ENCODE peak calls at places on chromosomes 6 and 20, in eight cellular contexts. One of them, this sample, is unnamed.
A peak's percentile ranks its signal among the peaks of the same experiment; 100 is the strongest.

GRCh38 chr20:61524956-61525666 is 273.1 kb downstream of the CDH4 start:
- DNase-seq in right cardiac atrium: no peak
- DNase-seq in left cardiac atrium: no peak
- DNase-seq in lung microvascular endothelial cell: no peak
- DNase-seq in T-cell: no peak
- DNase-seq in HFFc6: no peak
- DNase-seq in NCI-H1694 treated with DMSO at 0.1 percent for 48 hours: no peak
- DNase-seq in psoas muscle: no peak
- DNase-seq in this sample: no peak

GRCh38 chr20:63029358-63030121 is 22.8 kb upstream of the BHLHE23 start:
- DNase-seq in right cardiac atrium: no peak
- DNase-seq in left cardiac atrium: no peak
- DNase-seq in lung microvascular endothelial cell: no peak
- DNase-seq in T-cell: peak; percentile 33
- DNase-seq in HFFc6: no peak
- DNase-seq in NCI-H1694 treated with DMSO at 0.1 percent for 48 hours: no peak
- DNase-seq in psoas muscle: no peak
- DNase-seq in this sample: no peak

GRCh38 chr20:8196096-8196495 is 64.0 kb downstream of the PLCB1 start:
- DNase-seq in right cardiac atrium: no peak
- DNase-seq in left cardiac atrium: no peak
- DNase-seq in lung microvascular endothelial cell: no peak
- DNase-seq in T-cell: no peak
- DNase-seq in HFFc6: no peak
- DNase-seq in NCI-H1694 treated with DMSO at 0.1 percent for 48 hours: no peak
- DNase-seq in psoas muscle: no peak
- DNase-seq in this sample: no peak

GRCh38 chr6:1993049-1993448 is 252.4 kb downstream of the GMDS start:
- DNase-seq in right cardiac atrium: no peak
- DNase-seq in left cardiac atrium: no peak
- DNase-seq in lung microvascular endothelial cell: no peak
- DNase-seq in T-cell: no peak
- DNase-seq in HFFc6: peak; percentile 19
- DNase-seq in NCI-H1694 treated with DMSO at 0.1 percent for 48 hours: no peak
- DNase-seq in psoas muscle: no peak
- DNase-seq in this sample: no peak

GRCh38 chr6:27889628-27890315 is 22.4 kb downstream of the OR2B2 start:
- DNase-seq in right cardiac atrium: no peak
- DNase-seq in left cardiac atrium: no peak
- DNase-seq in lung microvascular endothelial cell: no peak
- DNase-seq in T-cell: no peak
- DNase-seq in HFFc6: no peak
- DNase-seq in NCI-H1694 treated with DMSO at 0.1 percent for 48 hours: no peak
- DNase-seq in psoas muscle: no peak
- DNase-seq in this sample: no peak

GRCh38 chr6:129590408-129591022 is 119.5 kb downstream of the ARHGAP18 start:
- DNase-seq in right cardiac atrium: no peak
- DNase-seq in left cardiac atrium: no peak
- DNase-seq in lung microvascular endothelial cell: peak; percentile 78
- DNase-seq in T-cell: no peak
- DNase-seq in HFFc6: peak; percentile 92
- DNase-seq in NCI-H1694 treated with DMSO at 0.1 percent for 48 hours: no peak
- DNase-seq in psoas muscle: no peak
- DNase-seq in this sample: no peak

GRCh38 chr6:55543633-55544309 is 35.2 kb downstream of the HMGCLL1 start:
- DNase-seq in right cardiac atrium: no peak
- DNase-seq in left cardiac atrium: no peak
- DNase-seq in lung microvascular endothelial cell: no peak
- DNase-seq in T-cell: no peak
- DNase-seq in HFFc6: no peak
- DNase-seq in NCI-H1694 treated with DMSO at 0.1 percent for 48 hours: no peak
- DNase-seq in psoas muscle: no peak
- DNase-seq in this sample: no peak

GRCh38 chr6:139943391-139943790 is 568.9 kb upstream of the CITED2 start:
- DNase-seq in right cardiac atrium: no peak
- DNase-seq in left cardiac atrium: no peak
- DNase-seq in lung microvascular endothelial cell: peak; percentile 93
- DNase-seq in T-cell: no peak
- DNase-seq in HFFc6: peak; percentile 89
- DNase-seq in NCI-H1694 treated with DMSO at 0.1 percent for 48 hours: no peak
- DNase-seq in psoas muscle: no peak
- DNase-seq in this sample: no peak

GRCh38 chr20:47196091-47197081 is 160.1 kb downstream of the ZMYND8 start:
- DNase-seq in right cardiac atrium: peak; percentile 88
- DNase-seq in left cardiac atrium: peak; percentile 76
- DNase-seq in lung microvascular endothelial cell: peak; percentile 72
- DNase-seq in T-cell: peak; percentile 56
- DNase-seq in HFFc6: peak; percentile 32
- DNase-seq in NCI-H1694 treated with DMSO at 0.1 percent for 48 hours: peak; percentile 19
- DNase-seq in psoas muscle: peak; percentile 70
- DNase-seq in this sample: peak; percentile 72

GRCh38 chr6:168988801-168989200 is 264.8 kb downstream of the THBS2 start:
- DNase-seq in right cardiac atrium: no peak
- DNase-seq in left cardiac atrium: no peak
- DNase-seq in lung microvascular endothelial cell: no peak
- DNase-seq in T-cell: no peak
- DNase-seq in HFFc6: no peak
- DNase-seq in NCI-H1694 treated with DMSO at 0.1 percent for 48 hours: no peak
- DNase-seq in psoas muscle: no peak
- DNase-seq in this sample: no peak

GRCh38 chr6:15227827-15228318 is 18.0 kb upstream of the JARID2 start:
- DNase-seq in right cardiac atrium: no peak
- DNase-seq in left cardiac atrium: no peak
- DNase-seq in lung microvascular endothelial cell: no peak
- DNase-seq in T-cell: no peak
- DNase-seq in HFFc6: no peak
- DNase-seq in NCI-H1694 treated with DMSO at 0.1 percent for 48 hours: no peak
- DNase-seq in psoas muscle: no peak
- DNase-seq in this sample: no peak

GRCh38 chr6:21151178-21151956 is 442.2 kb upstream of the SOX4 start:
- DNase-seq in right cardiac atrium: no peak
- DNase-seq in left cardiac atrium: no peak
- DNase-seq in lung microvascular endothelial cell: no peak
- DNase-seq in T-cell: no peak
- DNase-seq in HFFc6: no peak
- DNase-seq in NCI-H1694 treated with DMSO at 0.1 percent for 48 hours: no peak
- DNase-seq in psoas muscle: no peak
- DNase-seq in this sample: no peak

GRCh38 chr6:81606965-81607381 is 145.5 kb downstream of the TENT5A start:
- DNase-seq in right cardiac atrium: no peak
- DNase-seq in left cardiac atrium: no peak
- DNase-seq in lung microvascular endothelial cell: peak; percentile 77
- DNase-seq in T-cell: no peak
- DNase-seq in HFFc6: peak; percentile 75
- DNase-seq in NCI-H1694 treated with DMSO at 0.1 percent for 48 hours: no peak
- DNase-seq in psoas muscle: no peak
- DNase-seq in this sample: no peak

GRCh38 chr6:12339808-12340487 is 49.8 kb downstream of the EDN1 start:
- DNase-seq in right cardiac atrium: no peak
- DNase-seq in left cardiac atrium: no peak
- DNase-seq in lung microvascular endothelial cell: no peak
- DNase-seq in T-cell: no peak
- DNase-seq in HFFc6: no peak
- DNase-seq in NCI-H1694 treated with DMSO at 0.1 percent for 48 hours: no peak
- DNase-seq in psoas muscle: no peak
- DNase-seq in this sample: no peak

GRCh38 chr6:4664117-4664626 is 112.0 kb upstream of the CDYL start:
- DNase-seq in right cardiac atrium: peak; percentile 88
- DNase-seq in left cardiac atrium: peak; percentile 77
- DNase-seq in lung microvascular endothelial cell: peak; percentile 71
- DNase-seq in T-cell: no peak
- DNase-seq in HFFc6: peak; percentile 73
- DNase-seq in NCI-H1694 treated with DMSO at 0.1 percent for 48 hours: no peak
- DNase-seq in psoas muscle: peak; percentile 78
- DNase-seq in this sample: peak; percentile 10

GRCh38 chr20:48350291-48350988 is 477.4 kb downstream of the PREX1 start:
- DNase-seq in right cardiac atrium: no peak
- DNase-seq in left cardiac atrium: no peak
- DNase-seq in lung microvascular endothelial cell: peak; percentile 19
- DNase-seq in T-cell: no peak
- DNase-seq in HFFc6: no peak
- DNase-seq in NCI-H1694 treated with DMSO at 0.1 percent for 48 hours: peak; percentile 23
- DNase-seq in psoas muscle: no peak
- DNase-seq in this sample: no peak

GRCh38 chr6:136922680-136922996 is 537 bp downstream of the SLC35D3 start:
- DNase-seq in right cardiac atrium: no peak
- DNase-seq in left cardiac atrium: no peak
- DNase-seq in lung microvascular endothelial cell: no peak
- DNase-seq in T-cell: no peak
- DNase-seq in HFFc6: no peak
- DNase-seq in NCI-H1694 treated with DMSO at 0.1 percent for 48 hours: no peak
- DNase-seq in psoas muscle: no peak
- DNase-seq in this sample: peak; percentile 16

GRCh38 chr6:116217069-116217468 is 36.8 kb downstream of the TSPYL4 start:
- DNase-seq in right cardiac atrium: no peak
- DNase-seq in left cardiac atrium: no peak
- DNase-seq in lung microvascular endothelial cell: peak; percentile 38
- DNase-seq in T-cell: no peak
- DNase-seq in HFFc6: peak; percentile 60
- DNase-seq in NCI-H1694 treated with DMSO at 0.1 percent for 48 hours: peak; percentile 49
- DNase-seq in psoas muscle: no peak
- DNase-seq in this sample: no peak

GRCh38 chr20:10578607-10579006 is 95.2 kb downstream of the JAG1 start:
- DNase-seq in right cardiac atrium: no peak
- DNase-seq in left cardiac atrium: no peak
- DNase-seq in lung microvascular endothelial cell: peak; percentile 82
- DNase-seq in T-cell: no peak
- DNase-seq in HFFc6: peak; percentile 44
- DNase-seq in NCI-H1694 treated with DMSO at 0.1 percent for 48 hours: no peak
- DNase-seq in psoas muscle: no peak
- DNase-seq in this sample: no peak

GRCh38 chr6:117557951-117558350 is 44.4 kb downstream of the GOPC start:
- DNase-seq in right cardiac atrium: no peak
- DNase-seq in left cardiac atrium: no peak
- DNase-seq in lung microvascular endothelial cell: no peak
- DNase-seq in T-cell: no peak
- DNase-seq in HFFc6: no peak
- DNase-seq in NCI-H1694 treated with DMSO at 0.1 percent for 48 hours: no peak
- DNase-seq in psoas muscle: no peak
- DNase-seq in this sample: no peak

GRCh38 chr20:52219441-52219840 is 27.9 kb upstream of the ZFP64 start:
- DNase-seq in right cardiac atrium: no peak
- DNase-seq in left cardiac atrium: no peak
- DNase-seq in lung microvascular endothelial cell: peak; percentile 25
- DNase-seq in T-cell: no peak
- DNase-seq in HFFc6: no peak
- DNase-seq in NCI-H1694 treated with DMSO at 0.1 percent for 48 hours: no peak
- DNase-seq in psoas muscle: no peak
- DNase-seq in this sample: no peak

GRCh38 chr20:36384022-36384619 is 78.0 kb downstream of the DLGAP4 start:
- DNase-seq in right cardiac atrium: no peak
- DNase-seq in left cardiac atrium: no peak
- DNase-seq in lung microvascular endothelial cell: peak; percentile 47
- DNase-seq in T-cell: peak; percentile 10
- DNase-seq in HFFc6: peak; percentile 20
- DNase-seq in NCI-H1694 treated with DMSO at 0.1 percent for 48 hours: no peak
- DNase-seq in psoas muscle: no peak
- DNase-seq in this sample: peak; percentile 49

GRCh38 chr20:22924036-22924737 is 110.9 kb upstream of the SSTR4 start:
- DNase-seq in right cardiac atrium: peak; percentile 66
- DNase-seq in left cardiac atrium: no peak
- DNase-seq in lung microvascular endothelial cell: peak; percentile 20
- DNase-seq in T-cell: no peak
- DNase-seq in HFFc6: no peak
- DNase-seq in NCI-H1694 treated with DMSO at 0.1 percent for 48 hours: no peak
- DNase-seq in psoas muscle: no peak
- DNase-seq in this sample: no peak

GRCh38 chr20:25071722-25072121 is 10.2 kb downstream of the VSX1 start:
- DNase-seq in right cardiac atrium: no peak
- DNase-seq in left cardiac atrium: no peak
- DNase-seq in lung microvascular endothelial cell: no peak
- DNase-seq in T-cell: no peak
- DNase-seq in HFFc6: no peak
- DNase-seq in NCI-H1694 treated with DMSO at 0.1 percent for 48 hours: no peak
- DNase-seq in psoas muscle: no peak
- DNase-seq in this sample: no peak

This sample was measured in adrenal gland.